ENCODE peak calls at places on chromosomes 7 and 10, in seven cellular contexts. One of them, this sample, is unnamed.

GRCh38 chr7:132604090-132604489 is 27.8 kb upstream of the PLXNA4 start:
- DNase-seq in IMR-90: no peak
- DNase-seq in H9: no peak
- DNase-seq in mesenchymal stem cell: no peak
- DNase-seq in neuronal stem cell: no peak
- DNase-seq in H1: no peak
- DNase-seq in mesendoderm: no peak
- DNase-seq in this sample: no peak

GRCh38 chr7:37052673-37053072 is 328.4 kb upstream of the AOAH start:
- DNase-seq in IMR-90: peak
- DNase-seq in H9: peak
- DNase-seq in mesenchymal stem cell: peak
- DNase-seq in neuronal stem cell: peak
- DNase-seq in H1: peak
- DNase-seq in mesendoderm: peak
- DNase-seq in this sample: peak

GRCh38 chr7:14691597-14692203 is 210.9 kb downstream of the DGKB start:
- DNase-seq in IMR-90: peak
- DNase-seq in H9: peak
- DNase-seq in mesenchymal stem cell: peak
- DNase-seq in neuronal stem cell: peak
- DNase-seq in H1: peak
- DNase-seq in mesendoderm: peak
- DNase-seq in this sample: no peak

GRCh38 chr7:35316549-35316948 is 62.6 kb upstream of the TBX20 start:
- DNase-seq in IMR-90: no peak
- DNase-seq in H9: no peak
- DNase-seq in mesenchymal stem cell: no peak
- DNase-seq in neuronal stem cell: no peak
- DNase-seq in H1: no peak
- DNase-seq in mesendoderm: no peak
- DNase-seq in this sample: no peak

GRCh38 chr10:69316313-69317059 is 38.2 kb downstream of the HK1 start:
- DNase-seq in IMR-90: peak
- DNase-seq in H9: no peak
- DNase-seq in mesenchymal stem cell: peak
- DNase-seq in neuronal stem cell: no peak
- DNase-seq in H1: no peak
- DNase-seq in mesendoderm: peak
- DNase-seq in this sample: no peak

GRCh38 chr7:150341263-150342118 is at the start of gene RARRES2:
- DNase-seq in IMR-90: no peak
- DNase-seq in H9: peak
- DNase-seq in mesenchymal stem cell: peak
- DNase-seq in neuronal stem cell: no peak
- DNase-seq in H1: peak
- DNase-seq in mesendoderm: peak
- DNase-seq in this sample: no peak

GRCh38 chr10:24480447-24480846 is 243.2 kb downstream of the ARHGAP21 start:
- DNase-seq in IMR-90: no peak
- DNase-seq in H9: no peak
- DNase-seq in mesenchymal stem cell: no peak
- DNase-seq in neuronal stem cell: no peak
- DNase-seq in H1: no peak
- DNase-seq in mesendoderm: no peak
- DNase-seq in this sample: no peak

GRCh38 chr10:88336316-88336715 is 246.8 kb downstream of the RNLS start:
- DNase-seq in IMR-90: no peak
- DNase-seq in H9: no peak
- DNase-seq in mesenchymal stem cell: no peak
- DNase-seq in neuronal stem cell: no peak
- DNase-seq in H1: no peak
- DNase-seq in mesendoderm: no peak
- DNase-seq in this sample: no peak

GRCh38 chr10:48505394-48506112 is 99.3 kb downstream of the ARHGAP22 start:
- DNase-seq in IMR-90: no peak
- DNase-seq in H9: peak
- DNase-seq in mesenchymal stem cell: no peak
- DNase-seq in neuronal stem cell: no peak
- DNase-seq in H1: peak
- DNase-seq in mesendoderm: peak
- DNase-seq in this sample: no peak

GRCh38 chr7:79212334-79212733 is 241.1 kb downstream of the MAGI2 start:
- DNase-seq in IMR-90: no peak
- DNase-seq in H9: no peak
- DNase-seq in mesenchymal stem cell: no peak
- DNase-seq in neuronal stem cell: no peak
- DNase-seq in H1: no peak
- DNase-seq in mesendoderm: no peak
- DNase-seq in this sample: no peak

GRCh38 chr10:91137822-91138221 is 82.6 kb upstream of the PCGF5 start:
- DNase-seq in IMR-90: no peak
- DNase-seq in H9: no peak
- DNase-seq in mesenchymal stem cell: no peak
- DNase-seq in neuronal stem cell: no peak
- DNase-seq in H1: no peak
- DNase-seq in mesendoderm: no peak
- DNase-seq in this sample: no peak

GRCh38 chr7:12458520-12459131 is 55.0 kb upstream of the VWDE start:
- DNase-seq in IMR-90: peak
- DNase-seq in H9: no peak
- DNase-seq in mesenchymal stem cell: peak
- DNase-seq in neuronal stem cell: peak
- DNase-seq in H1: no peak
- DNase-seq in mesendoderm: peak
- DNase-seq in this sample: no peak

GRCh38 chr7:140230517-140230861 is 53.7 kb upstream of the KDM7A start:
- DNase-seq in IMR-90: no peak
- DNase-seq in H9: no peak
- DNase-seq in mesenchymal stem cell: no peak
- DNase-seq in neuronal stem cell: peak
- DNase-seq in H1: no peak
- DNase-seq in mesendoderm: no peak
- DNase-seq in this sample: peak

GRCh38 chr10:58570307-58570723 is 57.6 kb downstream of the BICC1 start:
- DNase-seq in IMR-90: peak
- DNase-seq in H9: no peak
- DNase-seq in mesenchymal stem cell: no peak
- DNase-seq in neuronal stem cell: no peak
- DNase-seq in H1: no peak
- DNase-seq in mesendoderm: no peak
- DNase-seq in this sample: no peak

GRCh38 chr10:121910673-121911420 is 17.0 kb downstream of the ATE1 start:
- DNase-seq in IMR-90: peak
- DNase-seq in H9: no peak
- DNase-seq in mesenchymal stem cell: peak
- DNase-seq in neuronal stem cell: no peak
- DNase-seq in H1: no peak
- DNase-seq in mesendoderm: no peak
- DNase-seq in this sample: no peak

GRCh38 chr10:6128591-6129383 is 40.0 kb downstream of the RBM17 start:
- DNase-seq in IMR-90: peak
- DNase-seq in H9: no peak
- DNase-seq in mesenchymal stem cell: peak
- DNase-seq in neuronal stem cell: no peak
- DNase-seq in H1: no peak
- DNase-seq in mesendoderm: peak
- DNase-seq in this sample: peak

GRCh38 chr10:101780187-101780817 is 2.9 kb downstream of the NPM3 start:
- DNase-seq in IMR-90: no peak
- DNase-seq in H9: peak
- DNase-seq in mesenchymal stem cell: no peak
- DNase-seq in neuronal stem cell: no peak
- DNase-seq in H1: no peak
- DNase-seq in mesendoderm: peak
- DNase-seq in this sample: peak

GRCh38 chr10:118241229-118242137 is 100.6 kb downstream of the FAM204A start:
- DNase-seq in IMR-90: peak
- DNase-seq in H9: peak
- DNase-seq in mesenchymal stem cell: peak
- DNase-seq in neuronal stem cell: peak
- DNase-seq in H1: peak
- DNase-seq in mesendoderm: peak
- DNase-seq in this sample: peak

GRCh38 chr7:2108501-2109250 is 124.1 kb downstream of the MAD1L1 start:
- DNase-seq in IMR-90: peak
- DNase-seq in H9: no peak
- DNase-seq in mesenchymal stem cell: no peak
- DNase-seq in neuronal stem cell: peak
- DNase-seq in H1: no peak
- DNase-seq in mesendoderm: peak
- DNase-seq in this sample: no peak

DNA sequence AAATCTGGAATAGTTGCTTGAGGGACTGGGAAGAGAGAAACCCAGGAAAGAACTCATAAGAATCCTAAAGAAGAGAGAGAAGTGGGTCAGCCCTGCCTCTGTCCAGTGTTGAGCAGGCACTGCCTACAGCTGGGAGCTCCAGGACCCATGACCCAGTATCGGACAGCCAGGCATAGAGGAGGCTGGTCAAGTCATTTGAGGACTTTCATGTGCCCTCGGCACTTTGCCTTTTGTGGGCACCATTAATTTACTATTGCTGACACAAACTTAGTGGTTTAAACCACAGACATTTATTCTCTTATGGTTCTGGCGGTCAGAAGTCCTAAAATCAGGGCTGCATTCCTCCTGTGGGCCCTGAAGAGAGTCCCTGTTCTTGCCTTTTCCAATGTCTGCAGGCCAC is 60.3 kb downstream of the CPXM2 start:
- DNase-seq in IMR-90: no peak
- DNase-seq in H9: no peak
- DNase-seq in mesenchymal stem cell: no peak
- DNase-seq in neuronal stem cell: no peak
- DNase-seq in H1: no peak
- DNase-seq in mesendoderm: no peak
- DNase-seq in this sample: no peak
- H3K4ac ChIP-seq in IMR-90: no peak
- H3K4ac ChIP-seq in H9: no peak
- H3K4ac ChIP-seq in mesenchymal stem cell: no peak
- H3K4ac ChIP-seq in neuronal stem cell: no peak
- H3K4ac ChIP-seq in H1: no peak
- H3K4ac ChIP-seq in mesendoderm: no peak
- H3K4ac ChIP-seq in this sample: no peak

GRCh38 chr10:79289801-79290200 is 57.5 kb upstream of the PPIF start:
- DNase-seq in IMR-90: no peak
- DNase-seq in H9: no peak
- DNase-seq in mesenchymal stem cell: no peak
- DNase-seq in neuronal stem cell: no peak
- DNase-seq in H1: no peak
- DNase-seq in mesendoderm: no peak
- DNase-seq in this sample: peak

GRCh38 chr10:79284158-79284871 is 63.0 kb upstream of the PPIF start:
- DNase-seq in IMR-90: no peak
- DNase-seq in H9: no peak
- DNase-seq in mesenchymal stem cell: no peak
- DNase-seq in neuronal stem cell: no peak
- DNase-seq in H1: no peak
- DNase-seq in mesendoderm: no peak
- DNase-seq in this sample: no peak

GRCh38 chr10:79286318-79286951 is 60.8 kb upstream of the PPIF start:
- DNase-seq in IMR-90: peak
- DNase-seq in H9: no peak
- DNase-seq in mesenchymal stem cell: peak
- DNase-seq in neuronal stem cell: no peak
- DNase-seq in H1: no peak
- DNase-seq in mesendoderm: no peak
- DNase-seq in this sample: peak

GRCh38 chr10:79285315-79286185 is 61.7 kb upstream of the PPIF start:
- DNase-seq in IMR-90: no peak
- DNase-seq in H9: no peak
- DNase-seq in mesenchymal stem cell: no peak
- DNase-seq in neuronal stem cell: no peak
- DNase-seq in H1: no peak
- DNase-seq in mesendoderm: no peak
- DNase-seq in this sample: no peak

GRCh38 chr10:79287973-79288715 is 59.1 kb upstream of the PPIF start:
- DNase-seq in IMR-90: no peak
- DNase-seq in H9: no peak
- DNase-seq in mesenchymal stem cell: no peak
- DNase-seq in neuronal stem cell: no peak
- DNase-seq in H1: no peak
- DNase-seq in mesendoderm: no peak
- DNase-seq in this sample: peak
- H2BK120ac ChIP-seq in IMR-90: no peak
- H2BK120ac ChIP-seq in H9: no peak
- H2BK120ac ChIP-seq in mesenchymal stem cell: no peak
- H2BK120ac ChIP-seq in neuronal stem cell: no peak
- H2BK120ac ChIP-seq in H1: no peak
- H2BK120ac ChIP-seq in mesendoderm: no peak
- H2BK120ac ChIP-seq in this sample: no peak

GRCh38 chr10:11865561-11865960 is 42.4 kb downstream of the PROSER2 start:
- DNase-seq in IMR-90: no peak
- DNase-seq in H9: no peak
- DNase-seq in mesenchymal stem cell: no peak
- DNase-seq in neuronal stem cell: no peak
- DNase-seq in H1: no peak
- DNase-seq in mesendoderm: no peak
- DNase-seq in this sample: no peak

GRCh38 chr10:11866199-11866925 is 43.2 kb downstream of the PROSER2 start:
- DNase-seq in IMR-90: no peak
- DNase-seq in H9: no peak
- DNase-seq in mesenchymal stem cell: no peak
- DNase-seq in neuronal stem cell: no peak
- DNase-seq in H1: no peak
- DNase-seq in mesendoderm: no peak
- DNase-seq in this sample: no peak

GRCh38 chr10:11869211-11869610 is 46.1 kb downstream of the PROSER2 start:
- DNase-seq in IMR-90: no peak
- DNase-seq in H9: no peak
- DNase-seq in mesenchymal stem cell: no peak
- DNase-seq in neuronal stem cell: no peak
- DNase-seq in H1: no peak
- DNase-seq in mesendoderm: peak
- DNase-seq in this sample: peak

GRCh38 chr10:11869743-11870460 is 46.7 kb downstream of the PROSER2 start:
- DNase-seq in IMR-90: no peak
- DNase-seq in H9: peak
- DNase-seq in mesenchymal stem cell: peak
- DNase-seq in neuronal stem cell: no peak
- DNase-seq in H1: peak
- DNase-seq in mesendoderm: no peak
- DNase-seq in this sample: no peak

GRCh38 chr10:11867497-11867896 is 44.3 kb downstream of the PROSER2 start:
- DNase-seq in IMR-90: no peak
- DNase-seq in H9: no peak
- DNase-seq in mesenchymal stem cell: no peak
- DNase-seq in neuronal stem cell: no peak
- DNase-seq in H1: no peak
- DNase-seq in mesendoderm: no peak
- DNase-seq in this sample: no peak
- H3K4ac ChIP-seq in IMR-90: no peak
- H3K4ac ChIP-seq in H9: no peak
- H3K4ac ChIP-seq in mesenchymal stem cell: no peak
- H3K4ac ChIP-seq in neuronal stem cell: no peak
- H3K4ac ChIP-seq in H1: no peak
- H3K4ac ChIP-seq in mesendoderm: no peak
- H3K4ac ChIP-seq in this sample: no peak

DNA sequence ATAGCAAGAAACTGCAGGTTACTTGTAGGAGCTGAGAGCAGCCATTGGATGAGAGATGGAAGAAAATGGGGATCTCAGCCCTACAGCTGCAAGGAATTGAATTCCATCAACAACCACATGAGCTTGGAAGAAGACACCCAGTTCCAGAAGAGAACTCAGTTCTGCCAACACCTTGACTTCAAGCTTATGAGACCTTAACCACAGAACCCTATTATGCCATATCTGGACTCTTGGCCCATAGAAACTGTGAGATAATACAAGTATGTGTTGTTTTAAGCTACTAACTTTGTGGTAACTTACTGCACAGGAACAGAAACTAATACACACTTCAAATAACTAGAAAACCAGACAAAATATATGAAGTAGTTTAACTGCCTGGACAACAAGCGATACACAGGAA is 212.4 kb upstream of the CACNA2D1 start:
- DNase-seq in IMR-90: no peak
- DNase-seq in H9: no peak
- DNase-seq in mesenchymal stem cell: no peak
- DNase-seq in neuronal stem cell: no peak
- DNase-seq in H1: no peak
- DNase-seq in mesendoderm: no peak
- DNase-seq in this sample: no peak
- H2BK120ac ChIP-seq in IMR-90: no peak
- H2BK120ac ChIP-seq in H9: no peak
- H2BK120ac ChIP-seq in mesenchymal stem cell: no peak
- H2BK120ac ChIP-seq in neuronal stem cell: no peak
- H2BK120ac ChIP-seq in H1: no peak
- H2BK120ac ChIP-seq in mesendoderm: no peak
- H2BK120ac ChIP-seq in this sample: no peak